ENCODE peak calls at places on chromosomes 7 and 10, in seven cellular contexts. Y is activated CD4-positive, alpha-beta T cell treated with anti-CD3 and anti-CD28 coated beads, Interleukin-2, amount 50 U/mL, for 24 hours; J is Caki2; I is WTC11; C is coronary artery; A is HuH-7; X is HTR-8/SVneo. P is an unnamed sample.

GRCh38 chr7:150788474-150789269 is 11.5 kb downstream of the TMEM176B start:
- DNase-seq in J (no peak), Y (no peak), A (no peak), I (no peak), C (no peak), X (no peak), P (no peak)

GRCh38 chr10:49106451-49106850 is 8.9 kb downstream of the VSTM4 start:
- DNase-seq in Y (no peak), X (no peak), A (no peak), I (no peak), J (no peak), C (no peak), P (no peak)

GRCh38 chr10:98170249-98171117 is 36.0 kb downstream of the R3HCC1L start:
- DNase-seq in J (peak), I (peak), C (no peak), A (peak), X (peak), Y (no peak), P (peak)

GRCh38 chr7:149866817-149867447 is 6.8 kb upstream of the ATP6V0E2 start:
- DNase-seq in A (no peak), Y (no peak), I (no peak), C (no peak), J (no peak), X (no peak), P (peak)

GRCh38 chr10:4546500-4546899 is 279.5 kb upstream of the AKR1E2 start:
- DNase-seq in Y (peak), C (no peak), J (peak), X (no peak), A (no peak), I (no peak), P (no peak)

GRCh38 chr10:97508342-97508741 is 9.6 kb downstream of the UBTD1 start:
- DNase-seq in J (no peak), A (no peak), I (no peak), X (no peak), C (no peak), Y (no peak), P (no peak)

GRCh38 chr7:40571796-40572195 is 437.0 kb downstream of the SUGCT start:
- DNase-seq in I (no peak), Y (no peak), A (no peak), C (no peak), J (no peak), X (peak), P (no peak)

GRCh38 chr10:613661-614340 is 75.7 kb downstream of the DIP2C start:
- DNase-seq in C (no peak), A (no peak), J (no peak), X (no peak), Y (no peak), I (no peak), P (no peak)

GRCh38 chr7:31251441-31251840 is 89.1 kb downstream of the NEUROD6 start:
- DNase-seq in I (no peak), Y (no peak), J (no peak), A (no peak), X (no peak), C (no peak), P (no peak)

GRCh38 chr10:82288461-82288881 is 413.5 kb downstream of the NRG3 start:
- DNase-seq in I (no peak), X (no peak), Y (no peak), A (no peak), J (peak), C (no peak), P (no peak)

GRCh38 chr10:78533093-78533492 is 499.4 kb downstream of the RPS24 start:
- DNase-seq in J (no peak), Y (no peak), A (no peak), C (peak), I (no peak), X (no peak), P (no peak)

GRCh38 chr7:155861480-155861868 is 49.2 kb upstream of the SHH start:
- DNase-seq in A (no peak), X (no peak), Y (no peak), C (peak), J (no peak), I (no peak), P (no peak)

GRCh38 chr7:27184342-27185012 is 555 bp downstream of the HOXA11 start:
- DNase-seq in C (peak), A (no peak), X (no peak), I (peak), J (peak), Y (no peak), P (no peak)

GRCh38 chr7:35613150-35613549 is 81.8 kb downstream of the HERPUD2 start:
- DNase-seq in A (no peak), I (no peak), Y (no peak), X (no peak), J (no peak), C (no peak), P (no peak)

GRCh38 chr7:78164459-78164858 is 365.9 kb downstream of the PHTF2 start:
- DNase-seq in C (no peak), I (no peak), X (no peak), J (no peak), A (no peak), Y (no peak), P (no peak)

GRCh38 chr10:37754538-37755323 is 102.7 kb downstream of the ZNF248 start:
- DNase-seq in J (peak), X (peak), A (peak), C (no peak), I (peak), Y (no peak), P (peak)

GRCh38 chr10:130179640-130180039 is 43.4 kb downstream of the GLRX3 start:
- DNase-seq in Y (peak), C (no peak), I (peak), J (peak), A (no peak), X (peak), P (no peak)

GRCh38 chr10:124231188-124232135 is 138.1 kb upstream of the CHST15 start:
- DNase-seq in C (peak), J (no peak), Y (peak), I (no peak), A (no peak), X (no peak), P (no peak)

GRCh38 chr10:23171232-23171876 is 20.8 kb upstream of the PTF1A start:
- DNase-seq in Y (no peak), C (no peak), X (peak), I (peak), A (peak), J (peak), P (no peak)

GRCh38 chr7:6158424-6159096 is 113.9 kb downstream of the CYTH3 start:
- DNase-seq in C (no peak), Y (no peak), X (no peak), A (no peak), J (no peak), I (no peak), P (no peak)

GRCh38 chr10:83539528-83540308 is 599.6 kb upstream of the GHITM start:
- DNase-seq in X (no peak), J (peak), Y (no peak), C (peak), A (no peak), I (no peak), P (no peak)

GRCh38 chr10:200405-200804 is 65.2 kb downstream of the ZMYND11 start:
- DNase-seq in A (no peak), Y (no peak), J (no peak), X (no peak), I (no peak), C (no peak), P (no peak)

GRCh38 chr10:129531195-129531968 is 64.3 kb downstream of the MGMT start:
- DNase-seq in A (no peak), I (no peak), J (peak), Y (no peak), C (no peak), X (peak), P (no peak)

GRCh38 chr10:25506821-25507335 is 332.1 kb downstream of the GPR158 start:
- DNase-seq in Y (no peak), C (no peak), I (no peak), X (no peak), A (no peak), J (no peak), P (no peak)

GRCh38 chr7:101952355-101953247 is 135.2 kb downstream of the CUX1 start:
- DNase-seq in I (no peak), C (no peak), J (peak), X (peak), Y (no peak), A (no peak), P (no peak)

GRCh38 chr10:29254123-29255046 is 34.5 kb upstream of the LYZL1 start:
- DNase-seq in I (no peak), A (peak), X (peak), Y (no peak), C (no peak), J (peak), P (no peak)

GRCh38 chr7:129969881-129970446 is 17.2 kb upstream of the UBE2H start:
- DNase-seq in I (no peak), A (no peak), Y (no peak), X (peak), C (no peak), J (peak), P (no peak)

GRCh38 chr10:13550813-13551212 is 22.0 kb upstream of the BEND7 start:
- DNase-seq in I (no peak), C (no peak), Y (no peak), J (no peak), A (no peak), X (no peak), P (no peak)

GRCh38 chr7:149199234-149199990 is 4.1 kb downstream of the ZNF282 start:
- DNase-seq in Y (no peak), J (no peak), I (no peak), X (no peak), C (no peak), A (no peak), P (no peak)

GRCh38 chr7:152544481-152544927 is 108.7 kb upstream of the KMT2C start:
- DNase-seq in I (peak), X (no peak), Y (no peak), C (no peak), J (no peak), A (peak), P (no peak)

P was measured in GDM1.